ENCODE peak calls at places on chromosomes 5 and 9, in nine cellular contexts. Y, U, P, W, A, X, D, S and N are unnamed samples.

GRCh38 chr5:4720831-4721230 is 419.3 kb upstream of the ADAMTS16 start:
- DNase-seq in Y (no peak), U (no peak), P (peak), W (peak), A (no peak), X (no peak), D (no peak), S (no peak), N (no peak)

GRCh38 chr9:122228906-122229837 is at the start of gene LHX6:
- DNase-seq in Y (no peak), U (no peak), P (peak), W (peak), A (no peak), X (peak), D (no peak), S (no peak), N (no peak)

GRCh38 chr5:147204576-147204975 is 30.2 kb upstream of the STK32A start:
- DNase-seq in Y (no peak), U (no peak), P (no peak), W (no peak), A (no peak), X (no peak), D (no peak), S (no peak), N (no peak)

GRCh38 chr9:88816591-88816990 is 174.7 kb upstream of the S1PR3 start:
- DNase-seq in Y (no peak), U (no peak), P (no peak), W (no peak), A (no peak), X (no peak), D (no peak), S (no peak), N (no peak)

GRCh38 chr5:150329881-150330876 is 27.3 kb upstream of the TCOF1 start:
- DNase-seq in Y (no peak), U (no peak), P (no peak), W (no peak), A (no peak), X (no peak), D (no peak), S (no peak), N (no peak)

GRCh38 chr9:32427111-32427873 is 42.8 kb downstream of the ACO1 start:
- DNase-seq in Y (no peak), U (no peak), P (peak), W (no peak), A (no peak), X (no peak), D (no peak), S (no peak), N (no peak)

GRCh38 chr9:34993502-34994428 is 4.2 kb downstream of the DNAJB5 start:
- DNase-seq in Y (peak), U (no peak), P (peak), W (peak), A (no peak), X (no peak), D (no peak), S (no peak), N (no peak)

GRCh38 chr5:34622046-34622435 is 34.1 kb upstream of the RAI14 start:
- DNase-seq in Y (peak), U (no peak), P (peak), W (no peak), A (no peak), X (no peak), D (no peak), S (peak), N (no peak)

GRCh38 chr5:101535626-101536025 is 632.5 kb upstream of the ST8SIA4 start:
- DNase-seq in Y (no peak), U (no peak), P (peak), W (no peak), A (no peak), X (no peak), D (no peak), S (no peak), N (no peak)

GRCh38 chr5:149799119-149799623 is 69.1 kb downstream of the PPARGC1B start:
- DNase-seq in Y (peak), U (no peak), P (peak), W (peak), A (no peak), X (no peak), D (no peak), S (peak), N (no peak)

GRCh38 chr5:168852329-168852728 is 273.2 kb upstream of the PANK3 start:
- DNase-seq in Y (no peak), U (no peak), P (no peak), W (no peak), A (no peak), X (no peak), D (no peak), S (no peak), N (no peak)

GRCh38 chr5:157352756-157353340 is 86.9 kb downstream of the CYFIP2 start:
- DNase-seq in Y (no peak), U (no peak), P (no peak), W (no peak), A (no peak), X (no peak), D (no peak), S (no peak), N (no peak)

DNA sequence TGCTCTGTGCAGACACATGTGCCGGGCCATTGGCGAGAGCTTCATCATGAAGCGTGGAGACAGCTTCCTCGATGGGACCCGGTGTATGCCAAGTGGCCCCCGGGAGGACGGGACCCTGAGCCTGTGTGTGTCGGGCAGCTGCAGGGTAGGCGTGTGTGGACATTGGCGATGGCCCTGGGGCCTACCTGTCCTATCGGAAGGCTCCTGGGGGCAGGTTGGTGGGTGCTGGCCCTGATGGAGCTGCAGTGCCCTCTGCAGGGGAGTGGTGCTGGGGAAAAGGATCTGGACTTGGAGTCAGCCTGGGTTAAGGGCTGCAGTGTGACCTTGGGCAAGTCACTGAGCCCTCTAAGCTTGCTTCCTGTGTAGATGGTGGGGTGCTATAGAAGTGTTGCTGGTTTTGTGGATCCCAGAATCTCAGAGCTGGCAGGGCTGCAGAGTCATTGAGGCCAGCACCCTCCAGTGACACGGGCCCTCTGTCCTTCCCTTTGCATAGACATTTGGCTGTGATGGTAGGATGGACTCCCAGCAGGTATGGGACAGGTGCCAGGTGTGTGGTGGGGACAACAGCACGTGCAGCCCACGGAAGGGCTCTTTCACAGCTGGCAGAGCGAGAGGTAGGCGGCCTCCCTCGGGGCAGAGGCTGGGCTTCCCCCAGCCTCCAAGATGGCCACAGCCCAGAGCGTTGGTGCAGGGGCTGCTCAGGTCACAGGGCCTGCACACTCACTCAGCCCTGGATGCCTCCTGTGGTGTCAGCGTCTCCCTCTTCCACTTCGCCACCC is 15.8 kb downstream of the ADAMTS13 start:
- DNase-seq in Y (no peak), U (no peak), P (no peak), W (peak), A (no peak), X (peak), D (no peak), S (no peak), N (no peak)
- TF ChIP-seq CTCF in Y (no peak), U (no peak), P (no peak), W (peak), A (peak), X (peak), D (no peak), S (no peak), N (no peak)

GRCh38 chr9:136502196-136502595 is 19.4 kb upstream of the SEC16A start:
- DNase-seq in Y (no peak), U (no peak), P (no peak), W (no peak), A (no peak), X (no peak), D (no peak), S (no peak), N (no peak)

GRCh38 chr9:136501686-136502085 is 18.8 kb upstream of the SEC16A start:
- DNase-seq in Y (no peak), U (no peak), P (no peak), W (no peak), A (no peak), X (no peak), D (no peak), S (no peak), N (no peak)

GRCh38 chr9:136505406-136506403 is 22.9 kb upstream of the SEC16A start:
- DNase-seq in Y (no peak), U (no peak), P (no peak), W (no peak), A (no peak), X (no peak), D (no peak), S (no peak), N (no peak)

GRCh38 chr9:136504512-136505348 is 21.9 kb upstream of the SEC16A start:
- DNase-seq in Y (no peak), U (no peak), P (no peak), W (no peak), A (no peak), X (no peak), D (no peak), S (no peak), N (no peak)

DNA sequence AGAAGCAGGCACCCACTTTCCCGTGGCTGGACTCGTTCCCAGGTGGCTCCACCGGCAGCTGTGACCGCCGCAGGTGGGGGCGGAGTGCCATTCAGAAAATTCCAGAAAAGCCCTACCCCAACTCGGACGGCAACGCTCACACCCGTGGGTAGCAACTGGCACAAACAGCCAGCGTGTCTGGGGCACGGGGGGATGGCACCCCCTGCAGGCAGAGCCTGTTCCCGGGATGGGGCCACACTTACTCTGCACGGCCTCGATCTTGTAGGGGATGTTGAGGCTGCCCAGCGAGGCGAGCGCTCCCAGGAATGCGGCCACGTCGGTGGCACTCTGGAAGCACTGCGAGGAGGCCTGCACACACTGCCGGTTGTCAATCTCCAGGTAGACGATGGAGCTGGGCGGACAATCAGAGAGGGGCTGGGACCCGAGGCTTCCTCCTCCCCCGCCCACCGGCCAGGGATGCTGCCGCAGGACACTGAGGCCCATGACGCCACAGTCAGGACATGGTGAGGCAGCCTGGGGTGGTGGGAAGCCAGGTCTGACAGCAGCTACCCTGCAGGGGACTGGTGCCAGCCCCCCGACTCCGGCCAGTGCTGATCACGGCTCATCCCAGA is 20.2 kb upstream of the SEC16A start:
- DNase-seq in Y (no peak), U (no peak), P (no peak), W (no peak), A (no peak), X (no peak), D (no peak), S (no peak), N (no peak)
- TF ChIP-seq CTCF in Y (no peak), U (no peak), P (no peak), W (no peak), A (no peak), X (no peak), D (no peak), S (no peak), N (no peak)

DNA sequence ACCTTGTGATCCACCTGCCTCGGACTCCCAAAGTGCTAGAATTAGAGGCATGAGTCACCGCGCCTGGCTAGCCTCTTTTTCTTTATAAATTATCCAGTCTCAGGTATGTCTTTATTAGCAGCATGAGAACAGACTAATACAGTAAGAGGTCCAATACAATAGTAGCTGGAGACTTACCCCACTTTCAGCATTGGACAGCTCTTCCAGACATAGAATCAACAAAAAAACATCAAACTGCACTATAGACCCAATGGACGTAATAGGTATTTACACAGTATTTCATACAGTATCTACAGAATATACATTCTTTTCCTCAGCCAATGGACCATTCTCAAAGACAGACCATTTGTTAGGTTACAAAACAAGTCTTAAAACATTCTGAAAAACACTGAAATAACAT is 6.1 kb upstream of the RCL1 start:
- DNase-seq in Y (no peak), U (no peak), P (no peak), W (no peak), A (no peak), X (no peak), D (no peak), S (no peak), N (no peak)
- TF ChIP-seq CTCF in Y (no peak), U (no peak), P (no peak), W (no peak), A (no peak), X (no peak), D (no peak), S (no peak), N (no peak)

GRCh38 chr9:99261923-99262322 is 39.8 kb downstream of the SEC61B start:
- DNase-seq in Y (no peak), U (no peak), P (no peak), W (no peak), A (no peak), X (no peak), D (no peak), S (no peak), N (no peak)

GRCh38 chr9:99259231-99259918 is 37.3 kb downstream of the SEC61B start:
- DNase-seq in Y (no peak), U (peak), P (peak), W (peak), A (no peak), X (peak), D (no peak), S (no peak), N (no peak)

GRCh38 chr9:99262949-99263418 is 40.9 kb downstream of the SEC61B start:
- DNase-seq in Y (no peak), U (no peak), P (no peak), W (no peak), A (no peak), X (no peak), D (no peak), S (no peak), N (no peak)

GRCh38 chr9:99266136-99267023 is 44.3 kb downstream of the SEC61B start:
- DNase-seq in Y (peak), U (peak), P (peak), W (peak), A (peak), X (peak), D (peak), S (no peak), N (peak)

DNA sequence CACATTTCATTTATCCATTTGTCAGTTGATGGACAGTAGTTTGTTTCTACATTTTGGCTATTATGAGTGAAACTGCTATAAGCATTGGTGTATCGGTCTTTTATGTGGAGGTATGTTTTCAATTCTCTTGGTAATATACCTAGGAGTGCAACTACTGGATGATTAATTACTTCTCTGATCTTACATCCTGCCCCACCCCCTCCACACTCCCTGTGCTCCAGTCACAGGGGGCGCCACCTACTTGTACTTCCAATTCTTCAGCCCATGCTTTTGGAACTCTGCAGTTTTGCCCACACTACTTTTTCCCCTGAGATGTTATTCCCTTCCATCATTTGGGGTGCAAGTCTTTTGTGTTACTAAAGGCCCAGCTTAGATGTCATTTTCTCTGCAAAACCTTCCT is 42.0 kb downstream of the SEC61B start:
- DNase-seq in Y (no peak), U (no peak), P (no peak), W (peak), A (no peak), X (peak), D (peak), S (no peak), N (no peak)
- TF ChIP-seq CTCF in Y (peak), U (no peak), P (peak), W (peak), A (no peak), X (peak), D (peak), S (peak), N (peak)